ENCODE peak calls at places on chromosomes 7 and 10, in nine cellular contexts. T, O, R, H, P, X, F, D and C are unnamed samples.

GRCh38 chr7:73738220-73738611 is 386 bp downstream of the ABHD11 start:
- DNase-seq in T (peak), R (no peak), F (peak), D (no peak), P (peak), X (peak), H (no peak), O (peak), C (no peak)

GRCh38 chr7:17651926-17652385 is 288.3 kb downstream of the SNX13 start:
- DNase-seq in O (peak), P (no peak), H (peak), X (peak), T (no peak), R (peak), D (peak), F (no peak), C (peak)

GRCh38 chr10:63563623-63564022 is 42.4 kb downstream of the REEP3 start:
- DNase-seq in R (no peak), P (no peak), O (no peak), H (no peak), X (no peak), D (no peak), T (no peak), F (no peak), C (no peak)

GRCh38 chr10:119455609-119456434 is 86.7 kb downstream of the RGS10 start:
- DNase-seq in H (no peak), X (no peak), T (no peak), R (no peak), D (no peak), F (no peak), P (peak), O (no peak), C (no peak)

GRCh38 chr7:157962458-157963306 is 624.9 kb downstream of the PTPRN2 start:
- DNase-seq in F (no peak), T (no peak), O (no peak), D (no peak), X (no peak), H (no peak), P (no peak), R (no peak), C (no peak)

GRCh38 chr7:66348959-66349358 is 143.8 kb downstream of the TPST1 start:
- DNase-seq in O (peak), P (no peak), T (no peak), D (no peak), X (peak), F (no peak), R (no peak), H (no peak), C (no peak)

GRCh38 chr7:27435461-27435860 is 192.9 kb downstream of the EVX1 start:
- DNase-seq in P (no peak), X (no peak), O (no peak), F (no peak), D (no peak), T (no peak), R (no peak), H (peak), C (peak)

GRCh38 chr7:140033779-140034363 is 28.9 kb downstream of the PARP12 start:
- DNase-seq in F (no peak), R (no peak), H (no peak), T (no peak), O (peak), X (peak), P (no peak), D (no peak), C (no peak)

GRCh38 chr7:2209146-2209960 is 23.4 kb downstream of the MAD1L1 start:
- DNase-seq in P (peak), R (peak), D (no peak), T (peak), O (no peak), F (peak), H (peak), X (peak), C (no peak)

GRCh38 chr10:51030480-51030879 is 43.8 kb upstream of the PRKG1 start:
- DNase-seq in R (no peak), X (no peak), T (no peak), D (no peak), O (no peak), P (no peak), H (no peak), F (no peak), C (no peak)

GRCh38 chr10:110218627-110219026 is 11.2 kb downstream of the MXI1 start:
- DNase-seq in P (no peak), F (no peak), O (peak), R (no peak), D (no peak), H (no peak), X (peak), T (no peak), C (no peak)

GRCh38 chr7:112414855-112415490 is 35.3 kb upstream of the IFRD1 start:
- DNase-seq in H (no peak), F (no peak), O (peak), T (no peak), P (peak), D (no peak), X (peak), R (no peak), C (no peak)

GRCh38 chr7:16732828-16733227 is 20.7 kb upstream of the TSPAN13 start:
- DNase-seq in F (no peak), R (no peak), D (no peak), P (no peak), X (no peak), H (no peak), O (no peak), T (no peak), C (no peak)

GRCh38 chr10:17578603-17579002 is 38.6 kb downstream of the HACD1 start:
- DNase-seq in O (no peak), F (no peak), X (no peak), H (no peak), D (no peak), R (no peak), P (no peak), T (no peak), C (no peak)

GRCh38 chr10:98391065-98391464 is 23.9 kb downstream of the PYROXD2 start:
- DNase-seq in D (no peak), P (peak), T (no peak), R (no peak), X (no peak), H (no peak), O (no peak), F (no peak), C (no peak)

GRCh38 chr10:48940958-48941357 is 1.3 kb upstream of the LRRC18 start:
- DNase-seq in D (no peak), F (no peak), R (no peak), H (no peak), T (no peak), X (no peak), O (no peak), P (no peak), C (no peak)

GRCh38 chr7:101814081-101814995 is 3.1 kb upstream of the CUX1 start:
- DNase-seq in T (peak), O (peak), F (peak), R (no peak), P (peak), H (no peak), X (peak), D (no peak), C (no peak)

GRCh38 chr7:156739596-156739995 is 99.0 kb downstream of the RNF32 start:
- DNase-seq in F (no peak), H (no peak), R (no peak), P (no peak), D (no peak), O (peak), T (no peak), X (peak), C (no peak)

GRCh38 chr7:117858731-117859130 is 14.5 kb downstream of the CTTNBP2 start:
- DNase-seq in T (no peak), R (no peak), D (no peak), O (peak), H (no peak), X (peak), P (no peak), F (no peak), C (no peak)

GRCh38 chr10:123860209-123860608 is 31.4 kb downstream of the CPXM2 start:
- DNase-seq in R (no peak), P (no peak), T (no peak), F (no peak), X (no peak), D (no peak), H (no peak), O (no peak), C (no peak)

GRCh38 chr7:135463905-135464304 is 46.0 kb downstream of the CNOT4 start:
- DNase-seq in H (no peak), T (no peak), O (no peak), R (no peak), D (no peak), X (no peak), F (no peak), P (no peak), C (no peak)

GRCh38 chr10:11064832-11065231 is 47.2 kb downstream of the CELF2 start:
- DNase-seq in X (no peak), P (no peak), R (no peak), D (no peak), T (no peak), O (no peak), F (no peak), H (no peak), C (no peak)

GRCh38 chr10:11057018-11057417 is 39.3 kb downstream of the CELF2 start:
- DNase-seq in P (no peak), R (no peak), H (no peak), F (no peak), T (no peak), D (no peak), O (no peak), X (no peak), C (no peak)

GRCh38 chr10:11057448-11057847 is 39.8 kb downstream of the CELF2 start:
- DNase-seq in F (no peak), D (no peak), P (no peak), R (no peak), T (no peak), H (no peak), O (no peak), X (no peak), C (no peak)

GRCh38 chr10:11058014-11058413 is 40.3 kb downstream of the CELF2 start:
- DNase-seq in H (no peak), F (no peak), X (no peak), P (no peak), O (no peak), T (no peak), D (no peak), R (no peak), C (no peak)

DNA sequence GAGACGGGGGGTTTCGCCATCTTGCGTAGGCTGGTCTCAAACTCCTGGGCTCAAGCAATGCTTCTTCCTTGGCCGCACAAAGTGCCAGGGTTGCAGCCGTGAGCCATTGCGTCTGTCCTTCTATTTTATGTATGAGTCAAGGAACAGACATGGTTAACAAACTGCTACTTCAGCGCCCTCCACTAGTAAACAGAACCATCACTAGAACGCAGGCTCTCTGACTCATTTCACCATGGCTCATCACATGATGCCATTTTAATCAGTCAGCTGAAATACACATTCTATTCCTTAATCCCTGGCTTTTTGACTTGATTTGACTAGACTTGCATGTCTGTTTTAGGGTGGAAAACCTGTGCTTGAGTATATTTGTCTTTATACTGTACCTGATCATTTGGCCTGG is 41.3 kb downstream of the CELF2 start:
- DNase-seq in D (no peak), H (peak), T (no peak), P (no peak), F (no peak), X (peak), R (no peak), O (peak), C (no peak)
- H3K4me3 ChIP-seq in D (no peak), H (no peak), T (no peak), P (no peak), F (no peak), X (no peak), R (no peak), O (no peak), C (no peak)

DNA sequence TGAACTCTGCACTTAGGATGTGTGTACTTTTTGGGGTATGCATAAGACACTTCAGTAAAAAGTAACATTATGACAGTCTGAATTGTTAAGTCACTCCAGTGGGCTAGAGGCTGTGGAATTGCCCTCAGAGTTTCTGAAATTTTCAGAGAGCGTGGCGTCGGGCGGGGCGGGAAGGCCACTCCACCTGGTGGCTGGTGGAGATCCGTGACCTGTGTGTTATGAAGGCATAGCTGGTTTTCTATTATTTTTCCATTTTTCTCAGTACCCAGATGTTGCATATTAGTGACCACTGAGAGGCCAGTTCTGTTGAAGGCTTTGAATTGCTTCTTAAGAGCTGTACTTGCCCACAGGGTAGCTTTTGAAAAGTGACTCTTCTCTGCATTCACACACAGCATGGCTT is 52.5 kb downstream of the TACR2 start:
- DNase-seq in H (no peak), X (no peak), T (no peak), D (no peak), O (no peak), R (no peak), F (no peak), P (no peak), C (no peak)
- TF ChIP-seq CTCF in H (no peak), X (no peak), T (no peak), D (no peak), O (no peak), R (no peak), F (peak), P (no peak), C (no peak)

DNA sequence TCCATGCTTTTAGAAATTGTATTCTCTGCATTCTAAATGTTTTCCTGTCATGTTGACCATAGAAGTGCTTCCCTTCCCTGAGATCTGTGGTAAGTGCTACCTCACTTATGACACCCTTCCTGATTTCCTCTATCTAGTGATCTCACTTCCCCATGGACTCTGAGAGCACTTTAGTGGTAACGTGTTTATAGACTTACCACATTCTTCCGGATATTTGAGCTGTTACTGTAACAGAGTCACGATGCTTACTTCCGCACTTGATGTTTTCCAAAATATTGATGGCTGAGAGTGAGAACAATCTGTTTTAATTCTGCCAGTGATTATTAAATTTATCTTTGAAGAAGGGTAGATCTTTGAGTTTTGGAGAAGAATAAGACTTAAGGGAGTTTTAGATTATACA is 60.1 kb upstream of the NAMPT start:
- DNase-seq in O (no peak), T (no peak), X (no peak), P (no peak), D (no peak), H (no peak), F (no peak), R (no peak), C (no peak)
- H3K4me3 ChIP-seq in O (no peak), T (no peak), X (no peak), P (no peak), D (no peak), H (no peak), F (no peak), R (no peak), C (no peak)

GRCh38 chr10:100009793-100010676 is at the start of gene DNMBP:
- DNase-seq in R (no peak), P (peak), D (no peak), H (no peak), F (peak), X (peak), T (peak), O (peak), C (no peak)
- TF ChIP-seq CTCF in R (peak), P (peak), D (no peak), H (no peak), F (peak), X (no peak), T (peak), O (peak), C (peak)

GRCh38 chr7:22343071-22343470 is 13.9 kb downstream of the RAPGEF5 start:
- DNase-seq in H (no peak), R (no peak), X (no peak), F (no peak), D (no peak), O (no peak), P (no peak), T (no peak), C (no peak)
- H3K4me3 ChIP-seq in H (no peak), R (no peak), X (no peak), F (no peak), D (no peak), O (no peak), P (no peak), T (no peak), C (no peak)

DNA sequence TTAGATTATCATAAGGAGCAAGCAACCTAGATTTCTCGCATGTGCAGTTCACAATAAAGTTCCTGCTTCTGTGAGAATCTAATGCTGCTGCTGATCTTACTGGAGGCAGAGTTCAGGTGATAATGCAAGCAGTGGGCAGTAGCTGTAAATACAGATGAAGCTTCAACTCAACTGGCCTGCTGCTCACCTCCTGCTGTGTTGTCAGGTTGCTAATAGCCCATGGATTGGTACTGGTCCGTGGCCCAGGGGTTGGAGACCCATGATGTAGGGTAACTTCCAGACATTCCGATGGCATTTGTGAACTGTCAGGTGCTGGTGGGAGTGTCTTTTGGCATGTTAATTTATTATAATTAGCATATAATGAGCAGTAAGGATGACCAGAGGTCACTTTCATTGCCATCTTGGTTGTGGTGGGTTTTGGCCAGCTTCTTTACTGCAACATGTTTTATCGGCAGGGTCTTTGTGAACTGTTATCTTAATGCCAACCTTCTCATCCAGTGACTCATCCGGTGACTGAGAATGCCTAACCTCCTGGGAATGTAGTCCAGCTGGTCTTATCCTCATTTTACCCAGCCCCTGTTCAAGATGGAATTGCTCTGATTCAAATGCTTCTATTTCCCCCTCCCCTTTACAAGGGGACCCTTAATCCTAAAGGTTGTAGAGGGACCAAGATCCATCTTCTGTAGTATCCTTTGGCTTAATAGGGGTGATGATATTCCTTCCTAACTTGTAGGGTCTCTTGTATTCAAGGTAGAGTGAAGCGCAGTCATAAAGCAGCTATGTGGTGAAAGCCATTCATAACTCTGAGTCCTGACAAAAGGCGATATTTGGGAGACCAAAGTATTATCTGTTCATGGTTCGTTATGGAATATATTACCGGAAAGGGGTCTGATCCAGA is 165.8 kb downstream of the CCSER2 start:
- DNase-seq in O (peak), F (no peak), X (peak), P (no peak), R (peak), D (no peak), H (no peak), T (no peak), C (no peak)
- TF ChIP-seq CTCF in O (no peak), F (no peak), X (no peak), P (no peak), R (no peak), D (no peak), H (no peak), T (no peak), C (no peak)

GRCh38 chr10:24952146-24952700 is at the start of gene PRTFDC1:
- DNase-seq in D (no peak), R (no peak), O (no peak), F (peak), P (peak), X (no peak), T (peak), H (no peak), C (no peak)
- H3K4me3 ChIP-seq in D (peak), R (peak), O (peak), F (peak), P (peak), X (peak), T (peak), H (peak), C (peak)